ENCODE peak calls at places on chromosomes 4 and X, in seven cellular contexts. Q, P, H, F, E, S and J are unnamed samples.

GRCh38 chrX:103663921-103664320 is 22.6 kb downstream of the MORF4L2 start:
- DNase-seq in Q (no peak), P (no peak), H (no peak), F (no peak), E (no peak), S (no peak), J (no peak)

GRCh38 chrX:84118769-84119168 is 69.2 kb downstream of the RPS6KA6 start:
- DNase-seq in Q (no peak), P (no peak), H (no peak), F (no peak), E (no peak), S (no peak), J (no peak)

GRCh38 chrX:30302957-30303356 is 6.2 kb downstream of the NR0B1 start:
- DNase-seq in Q (no peak), P (no peak), H (peak; percentile 6), F (no peak), E (peak; percentile 88), S (peak; percentile 80), J (no peak)

GRCh38 chr4:45679411-45679810 is 444.4 kb downstream of the GABRG1 start:
- DNase-seq in Q (no peak), P (no peak), H (no peak), F (no peak), E (no peak), S (no peak), J (no peak)

GRCh38 chrX:110511238-110511637 is 152.6 kb downstream of the RTL9 start:
- DNase-seq in Q (no peak), P (no peak), H (no peak), F (no peak), E (no peak), S (no peak), J (no peak)

GRCh38 chr4:86934147-86934771 is 552 bp upstream of the AFF1 start:
- DNase-seq in Q (peak; percentile 9), P (peak; percentile 6), H (no peak), F (no peak), E (no peak), S (peak; percentile 31), J (peak; percentile 18)

GRCh38 chr4:150178161-150178560 is 99.9 kb downstream of the DCLK2 start:
- DNase-seq in Q (no peak), P (no peak), H (no peak), F (no peak), E (no peak), S (no peak), J (peak; percentile 56)

GRCh38 chr4:45199736-45200135 is 473.4 kb upstream of the GNPDA2 start:
- DNase-seq in Q (no peak), P (no peak), H (no peak), F (no peak), E (no peak), S (no peak), J (no peak)

GRCh38 chr4:155543126-155543765 is 123.4 kb upstream of the GUCY1A1 start:
- DNase-seq in Q (no peak), P (no peak), H (peak; percentile 48), F (no peak), E (peak; percentile 86), S (no peak), J (peak; percentile 74)

GRCh38 chr4:188619456-188620149 is 480.4 kb downstream of the TRIML1 start:
- DNase-seq in Q (no peak), P (no peak), H (no peak), F (no peak), E (no peak), S (no peak), J (no peak)

GRCh38 chrX:119389214-119389613 is 9.9 kb upstream of the SLC25A43 start:
- DNase-seq in Q (peak; percentile 34), P (no peak), H (no peak), F (no peak), E (no peak), S (no peak), J (no peak)

GRCh38 chr4:179307297-179308136 is 1865.3 kb upstream of the AGA start:
- DNase-seq in Q (peak; percentile 16), P (peak; percentile 41), H (peak; percentile 10), F (no peak), E (peak; percentile 2), S (peak; percentile 74), J (peak; percentile 17)

GRCh38 chr4:77538144-77538543 is 67.5 kb upstream of the CXCL13 start:
- DNase-seq in Q (no peak), P (no peak), H (peak; percentile 85), F (no peak), E (peak; percentile 74), S (no peak), J (peak; percentile 73)

GRCh38 chrX:39996561-39996960 is 101.2 kb downstream of the BCOR start:
- DNase-seq in Q (no peak), P (no peak), H (no peak), F (no peak), E (no peak), S (no peak), J (no peak)

GRCh38 chr4:111546881-111547280 is 598.4 kb upstream of the FAM241A start:
- DNase-seq in Q (no peak), P (no peak), H (no peak), F (no peak), E (peak; percentile 27), S (no peak), J (no peak)

GRCh38 chr4:128907966-128908365 is 98.5 kb downstream of the JADE1 start:
- DNase-seq in Q (no peak), P (no peak), H (no peak), F (no peak), E (no peak), S (no peak), J (no peak)

GRCh38 chr4:138182838-138183426 is 59.2 kb downstream of the SLC7A11 start:
- DNase-seq in Q (no peak), P (peak; percentile 7), H (peak; percentile 83), F (no peak), E (peak; percentile 78), S (peak; percentile 20), J (peak; percentile 76)
- TF ChIP-seq CTCF in Q (peak; percentile 53), P (peak; percentile 72), H (peak; percentile 57), F (peak; percentile 45), E (peak; percentile 46), S (peak; percentile 57), J (peak; percentile 61)

GRCh38 chr4:2441393-2442174 is 22.8 kb downstream of the CFAP99 start:
- DNase-seq in Q (peak; percentile 78), P (peak; percentile 74), H (peak; percentile 69), F (no peak), E (peak; percentile 64), S (peak; percentile 81), J (peak; percentile 64)
- TF ChIP-seq CTCF in Q (peak; percentile 71), P (peak; percentile 71), H (peak; percentile 87), F (peak; percentile 70), E (peak; percentile 70), S (peak; percentile 76), J (peak; percentile 81)

GRCh38 chrX:95764972-95765451 is 919.6 kb upstream of the DIAPH2 start:
- DNase-seq in Q (no peak), P (no peak), H (peak; percentile 65), F (no peak), E (peak; percentile 39), S (peak; percentile 23), J (peak; percentile 45)

GRCh38 chrX:95760356-95760755 is 924.3 kb upstream of the DIAPH2 start:
- DNase-seq in Q (no peak), P (no peak), H (no peak), F (no peak), E (no peak), S (no peak), J (no peak)

DNA sequence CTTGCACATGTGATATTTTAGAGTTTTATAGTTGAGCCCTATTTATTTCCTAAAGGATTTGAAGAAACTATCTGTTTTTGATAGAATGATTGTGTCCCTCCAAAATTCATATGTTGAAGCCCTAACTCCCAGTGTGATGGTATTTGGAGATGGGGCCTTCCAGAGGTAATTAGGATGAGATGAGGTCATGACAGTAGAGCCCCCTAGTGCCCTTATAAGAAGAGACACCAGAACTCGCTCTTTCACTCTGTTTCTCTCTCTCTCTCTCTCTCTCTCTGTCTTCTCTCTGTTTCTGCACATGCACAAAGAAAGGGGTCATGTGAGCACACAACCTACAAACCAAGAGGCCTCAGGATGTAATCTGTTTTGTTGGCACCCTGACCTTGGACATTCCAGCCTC is 921.9 kb upstream of the DIAPH2 start:
- DNase-seq in Q (no peak), P (no peak), H (no peak), F (no peak), E (no peak), S (no peak), J (no peak)
- TF ChIP-seq CTCF in Q (no peak), P (peak; percentile 44), H (no peak), F (no peak), E (no peak), S (no peak), J (no peak)

GRCh38 chr4:75892508-75892907 is 9.7 kb downstream of the PPEF2 start:
- DNase-seq in Q (no peak), P (no peak), H (no peak), F (no peak), E (no peak), S (no peak), J (no peak)
- TF ChIP-seq CTCF in Q (no peak), P (no peak), H (no peak), F (no peak), E (no peak), S (no peak), J (peak; percentile 9)

GRCh38 chr4:48016141-48017107 is at the start of the genes CNGA1 and NIPAL1:
- DNase-seq in Q (peak; percentile 92), P (peak; percentile 87), H (peak; percentile 68), F (peak; percentile 45), E (peak; percentile 87), S (peak; percentile 90), J (peak; percentile 57)
- TF ChIP-seq CTCF in Q (no peak), P (peak; percentile 14), H (peak; percentile 65), F (no peak), E (peak; percentile 57), S (no peak), J (peak; percentile 67)

GRCh38 chrX:56797966-56798711 is 69.1 kb downstream of the NBDY start:
- DNase-seq in Q (peak; percentile 1), P (no peak), H (peak; percentile 62), F (peak; percentile 35), E (peak; percentile 57), S (no peak), J (no peak)

GRCh38 chrX:56800307-56800706 is 71.3 kb downstream of the NBDY start:
- DNase-seq in Q (peak; percentile 3), P (no peak), H (no peak), F (no peak), E (no peak), S (no peak), J (no peak)

GRCh38 chrX:56802428-56802827 is 73.4 kb downstream of the NBDY start:
- DNase-seq in Q (peak; percentile 6), P (no peak), H (no peak), F (no peak), E (no peak), S (no peak), J (no peak)

GRCh38 chrX:56798866-56799864 is 70.1 kb downstream of the NBDY start:
- DNase-seq in Q (peak; percentile 26), P (peak; percentile 54), H (no peak), F (no peak), E (no peak), S (no peak), J (no peak)

DNA sequence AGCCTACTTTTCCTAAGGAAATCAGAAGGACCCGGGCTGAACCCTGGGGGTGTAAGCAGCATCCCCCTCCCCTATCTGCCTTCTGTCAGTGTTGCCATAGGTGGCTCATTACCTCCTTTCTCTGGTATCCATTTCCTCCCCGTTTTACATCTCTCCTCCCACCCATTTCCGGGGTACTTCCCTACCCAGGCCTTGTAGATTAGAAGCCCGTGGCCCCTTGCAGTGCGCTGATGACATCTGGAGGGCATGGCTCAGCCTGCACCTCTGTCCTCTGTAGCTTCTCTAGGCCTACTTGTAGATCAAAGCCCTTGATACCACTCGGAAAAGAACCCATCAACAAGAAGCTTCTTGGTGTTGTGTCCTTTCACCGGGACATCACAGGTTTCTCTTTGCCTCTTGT is 71.8 kb downstream of the NBDY start:
- DNase-seq in Q (peak; percentile 6), P (no peak), H (peak; percentile 14), F (no peak), E (no peak), S (no peak), J (no peak)
- TF ChIP-seq CTCF in Q (no peak), P (peak; percentile 13), H (no peak), F (no peak), E (no peak), S (no peak), J (no peak)